ENCODE peak calls at places on chromosomes 11 and 22, in seven cellular contexts. One of them, this sample, is unnamed.

GRCh38 chr11:98572941-98573340 is 447.8 kb upstream of the CNTN5 start:
- DNase-seq in ovary: no peak
- DNase-seq in Peyer's patch: no peak
- DNase-seq in tibial artery: no peak
- DNase-seq in astrocyte of the spinal cord: no peak
- DNase-seq in fibroblast of mammary gland: no peak
- DNase-seq in right atrium auricular region: no peak
- DNase-seq in this sample: no peak

GRCh38 chr11:112025682-112026081 is 474 bp downstream of the DLAT start:
- DNase-seq in ovary: no peak
- DNase-seq in astrocyte of the spinal cord: peak; percentile 13
- DNase-seq in Peyer's patch: no peak
- DNase-seq in tibial artery: no peak
- DNase-seq in right atrium auricular region: no peak
- DNase-seq in fibroblast of mammary gland: peak; percentile 25
- DNase-seq in this sample: no peak

GRCh38 chr11:1049431-1049891 is 12.9 kb upstream of the MUC6 start:
- DNase-seq in astrocyte of the spinal cord: no peak
- DNase-seq in fibroblast of mammary gland: no peak
- DNase-seq in right atrium auricular region: no peak
- DNase-seq in ovary: peak; percentile 25
- DNase-seq in Peyer's patch: no peak
- DNase-seq in tibial artery: peak; percentile 65
- DNase-seq in this sample: no peak

GRCh38 chr22:21015051-21016006 is at the start of gene P2RX6:
- DNase-seq in ovary: peak; percentile 59
- DNase-seq in fibroblast of mammary gland: peak; percentile 41
- DNase-seq in right atrium auricular region: no peak
- DNase-seq in astrocyte of the spinal cord: peak; percentile 37
- DNase-seq in tibial artery: no peak
- DNase-seq in Peyer's patch: no peak
- DNase-seq in this sample: no peak

GRCh38 chr11:57303990-57304579 is 20.7 kb downstream of the TNKS1BP1 start:
- DNase-seq in Peyer's patch: no peak
- DNase-seq in tibial artery: no peak
- DNase-seq in right atrium auricular region: no peak
- DNase-seq in astrocyte of the spinal cord: no peak
- DNase-seq in fibroblast of mammary gland: peak; percentile 86
- DNase-seq in ovary: no peak
- DNase-seq in this sample: no peak

GRCh38 chr11:112889446-112889845 is 71.8 kb upstream of the NCAM1 start:
- DNase-seq in astrocyte of the spinal cord: no peak
- DNase-seq in Peyer's patch: no peak
- DNase-seq in right atrium auricular region: no peak
- DNase-seq in tibial artery: no peak
- DNase-seq in fibroblast of mammary gland: no peak
- DNase-seq in ovary: no peak
- DNase-seq in this sample: no peak

GRCh38 chr11:69398529-69399492 is 82.7 kb upstream of the LINC01488 start:
- DNase-seq in right atrium auricular region: no peak
- DNase-seq in astrocyte of the spinal cord: peak; percentile 55
- DNase-seq in ovary: no peak
- DNase-seq in Peyer's patch: no peak
- DNase-seq in fibroblast of mammary gland: peak; percentile 18
- DNase-seq in tibial artery: peak; percentile 42
- DNase-seq in this sample: no peak

GRCh38 chr11:127640822-127641485 is 640.4 kb upstream of the KIRREL3 start:
- DNase-seq in astrocyte of the spinal cord: peak; percentile 31
- DNase-seq in fibroblast of mammary gland: no peak
- DNase-seq in right atrium auricular region: no peak
- DNase-seq in Peyer's patch: no peak
- DNase-seq in ovary: no peak
- DNase-seq in tibial artery: no peak
- DNase-seq in this sample: no peak

GRCh38 chr11:117039270-117039669 is 59.0 kb downstream of the SIK3 start:
- DNase-seq in Peyer's patch: no peak
- DNase-seq in astrocyte of the spinal cord: no peak
- DNase-seq in tibial artery: no peak
- DNase-seq in right atrium auricular region: no peak
- DNase-seq in fibroblast of mammary gland: no peak
- DNase-seq in ovary: no peak
- DNase-seq in this sample: no peak

GRCh38 chr22:30426395-30427353 is 1.1 kb downstream of the MTFP1 start:
- DNase-seq in right atrium auricular region: peak; percentile 86
- DNase-seq in ovary: peak; percentile 75
- DNase-seq in Peyer's patch: peak; percentile 85
- DNase-seq in astrocyte of the spinal cord: peak; percentile 78
- DNase-seq in fibroblast of mammary gland: peak; percentile 78
- DNase-seq in tibial artery: peak; percentile 91
- DNase-seq in this sample: peak; percentile 86

GRCh38 chr22:42561856-42562255 is 8.1 kb downstream of the SERHL2 start:
- DNase-seq in right atrium auricular region: no peak
- DNase-seq in ovary: no peak
- DNase-seq in astrocyte of the spinal cord: no peak
- DNase-seq in fibroblast of mammary gland: no peak
- DNase-seq in Peyer's patch: no peak
- DNase-seq in tibial artery: no peak
- DNase-seq in this sample: no peak

GRCh38 chr22:19607198-19608113 is 83.2 kb upstream of the CLDN5 start:
- DNase-seq in fibroblast of mammary gland: no peak
- DNase-seq in Peyer's patch: peak; percentile 61
- DNase-seq in astrocyte of the spinal cord: no peak
- DNase-seq in right atrium auricular region: no peak
- DNase-seq in tibial artery: no peak
- DNase-seq in ovary: no peak
- DNase-seq in this sample: no peak

DNA sequence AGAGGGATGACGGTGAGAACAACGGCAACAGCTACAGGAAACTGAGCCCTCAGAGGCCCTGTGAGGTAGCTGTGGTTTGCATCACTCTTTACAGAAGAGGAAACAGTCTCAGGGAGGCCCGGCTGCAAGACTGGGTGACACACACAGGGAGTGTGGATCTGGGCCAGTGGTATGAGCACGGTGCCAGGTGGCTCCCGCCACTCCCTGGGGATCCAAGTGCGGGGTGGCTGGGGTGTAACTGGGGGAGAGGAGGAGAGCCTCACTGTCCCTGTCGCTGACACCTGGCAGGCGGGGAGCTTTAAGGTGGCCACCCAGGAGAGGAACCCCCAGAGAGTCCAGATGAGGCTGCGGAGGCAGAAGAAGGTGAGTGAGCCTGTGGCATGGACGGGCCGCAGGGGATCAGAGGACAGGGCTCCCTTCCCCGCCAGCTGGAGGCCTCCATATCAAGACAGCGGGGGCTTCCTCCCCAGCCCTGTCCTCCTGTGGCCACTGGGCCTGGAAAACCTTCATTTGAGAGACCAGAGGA is 5.6 kb downstream of the RGL4 start:
- DNase-seq in fibroblast of mammary gland: no peak
- DNase-seq in right atrium auricular region: no peak
- DNase-seq in tibial artery: no peak
- DNase-seq in astrocyte of the spinal cord: peak; percentile 33
- DNase-seq in Peyer's patch: peak; percentile 83
- DNase-seq in ovary: peak; percentile 28
- DNase-seq in this sample: peak; percentile 95
- H3K4me3 ChIP-seq in fibroblast of mammary gland: no peak overlapping the region
- H3K4me3 ChIP-seq in right atrium auricular region: no peak overlapping the region
- H3K4me3 ChIP-seq in tibial artery: no peak overlapping the region
- H3K4me3 ChIP-seq in astrocyte of the spinal cord: no peak overlapping the region
- H3K4me3 ChIP-seq in Peyer's patch: no peak overlapping the region
- H3K4me3 ChIP-seq in ovary: no peak overlapping the region
- H3K4me3 ChIP-seq in this sample: peak overlapping the region; percentile 59

DNA sequence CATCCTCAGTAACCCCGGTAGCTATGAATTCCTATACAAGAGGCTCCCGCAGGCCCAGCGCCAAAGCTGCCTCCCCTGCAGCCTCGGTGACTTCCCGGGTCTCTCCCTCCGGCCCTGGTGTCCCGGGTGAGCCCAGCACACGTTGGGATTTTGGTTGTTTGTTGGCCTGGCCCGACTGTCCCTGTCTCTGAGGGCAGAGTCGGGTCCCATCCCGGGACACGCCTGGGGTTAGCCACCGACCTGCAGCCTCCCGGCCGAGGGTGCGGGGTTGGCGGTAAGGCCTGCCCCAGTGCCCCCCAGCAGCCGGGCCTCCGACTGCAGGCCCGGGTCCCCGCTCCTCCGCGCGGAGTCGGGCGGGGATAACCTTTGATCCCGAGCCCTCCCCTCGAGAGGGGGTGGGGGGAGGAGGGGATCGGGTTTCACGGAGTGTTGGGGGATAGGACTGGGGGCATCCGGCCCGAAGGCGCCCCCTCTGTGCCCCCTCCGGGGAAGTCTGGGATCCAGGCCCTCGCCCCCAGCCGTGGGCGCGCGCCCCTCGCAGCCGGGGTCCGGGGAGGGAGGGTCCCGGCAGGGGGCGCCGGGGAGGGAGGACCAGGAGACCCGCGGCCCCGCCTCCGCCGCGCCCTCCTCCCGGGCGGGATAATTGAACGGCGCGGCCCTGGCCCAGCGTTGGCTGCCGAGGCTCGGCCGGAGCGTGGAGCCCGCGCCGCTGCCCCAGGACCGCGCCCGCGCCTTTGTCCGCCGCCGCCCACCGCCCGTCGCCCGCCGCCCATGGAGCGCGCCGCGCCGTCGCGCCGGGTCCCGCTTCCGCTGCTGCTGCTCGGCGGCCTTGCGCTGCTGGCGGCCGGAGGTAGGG is at the start of gene FBLN1:
- DNase-seq in tibial artery: peak; percentile 75
- DNase-seq in right atrium auricular region: no peak
- DNase-seq in Peyer's patch: no peak
- DNase-seq in ovary: peak; percentile 81
- DNase-seq in astrocyte of the spinal cord: no peak
- DNase-seq in fibroblast of mammary gland: no peak
- DNase-seq in this sample: no peak
- H3K4me3 ChIP-seq in tibial artery: peak within 1 kb of the TSS; percentile 70
- H3K4me3 ChIP-seq in right atrium auricular region: peak within 1 kb of the TSS; percentile 58
- H3K4me3 ChIP-seq in Peyer's patch: peak within 1 kb of the TSS; percentile 35
- H3K4me3 ChIP-seq in ovary: peak within 1 kb of the TSS; percentile 60
- H3K4me3 ChIP-seq in astrocyte of the spinal cord: peak within 1 kb of the TSS; percentile 80
- H3K4me3 ChIP-seq in fibroblast of mammary gland: peak within 1 kb of the TSS; percentile 95
- H3K4me3 ChIP-seq in this sample: no peak within 1 kb of the TSS

GRCh38 chr11:64858467-64859401 is 14.3 kb upstream of the CDC42BPG start:
- DNase-seq in ovary: no peak
- DNase-seq in tibial artery: no peak
- DNase-seq in astrocyte of the spinal cord: no peak
- DNase-seq in fibroblast of mammary gland: no peak
- DNase-seq in Peyer's patch: peak; percentile 84
- DNase-seq in right atrium auricular region: no peak
- DNase-seq in this sample: peak; percentile 66

GRCh38 chr11:64857485-64857884 is 13.0 kb upstream of the CDC42BPG start:
- DNase-seq in fibroblast of mammary gland: no peak
- DNase-seq in ovary: no peak
- DNase-seq in tibial artery: no peak
- DNase-seq in Peyer's patch: no peak
- DNase-seq in astrocyte of the spinal cord: no peak
- DNase-seq in right atrium auricular region: no peak
- DNase-seq in this sample: no peak

GRCh38 chr11:64854534-64855502 is 10.4 kb upstream of the CDC42BPG start:
- DNase-seq in fibroblast of mammary gland: peak; percentile 93
- DNase-seq in Peyer's patch: peak; percentile 41
- DNase-seq in ovary: peak; percentile 74
- DNase-seq in right atrium auricular region: peak; percentile 96
- DNase-seq in tibial artery: peak; percentile 95
- DNase-seq in astrocyte of the spinal cord: peak; percentile 89
- DNase-seq in this sample: no peak

GRCh38 chr11:64855596-64856304 is 11.3 kb upstream of the CDC42BPG start:
- DNase-seq in Peyer's patch: peak; percentile 17
- DNase-seq in tibial artery: no peak
- DNase-seq in ovary: no peak
- DNase-seq in fibroblast of mammary gland: no peak
- DNase-seq in right atrium auricular region: no peak
- DNase-seq in astrocyte of the spinal cord: no peak
- DNase-seq in this sample: no peak

GRCh38 chr11:64856382-64857227 is 12.2 kb upstream of the CDC42BPG start:
- DNase-seq in fibroblast of mammary gland: peak; percentile 90
- DNase-seq in Peyer's patch: no peak
- DNase-seq in astrocyte of the spinal cord: peak; percentile 62
- DNase-seq in right atrium auricular region: peak; percentile 94
- DNase-seq in tibial artery: peak; percentile 97
- DNase-seq in ovary: no peak
- DNase-seq in this sample: no peak
- H3K4me3 ChIP-seq in fibroblast of mammary gland: no peak overlapping the region
- H3K4me3 ChIP-seq in Peyer's patch: no peak overlapping the region
- H3K4me3 ChIP-seq in astrocyte of the spinal cord: no peak overlapping the region
- H3K4me3 ChIP-seq in right atrium auricular region: no peak overlapping the region
- H3K4me3 ChIP-seq in tibial artery: no peak overlapping the region
- H3K4me3 ChIP-seq in ovary: no peak overlapping the region
- H3K4me3 ChIP-seq in this sample: no peak overlapping the region

GRCh38 chr11:95108671-95109551 is 19.3 kb downstream of the ENDOD1 start:
- DNase-seq in astrocyte of the spinal cord: peak; percentile 81
- DNase-seq in right atrium auricular region: no peak
- DNase-seq in ovary: no peak
- DNase-seq in fibroblast of mammary gland: peak; percentile 66
- DNase-seq in tibial artery: no peak
- DNase-seq in Peyer's patch: no peak
- DNase-seq in this sample: no peak
- H3K4me3 ChIP-seq in astrocyte of the spinal cord: no peak overlapping the region
- H3K4me3 ChIP-seq in right atrium auricular region: no peak overlapping the region
- H3K4me3 ChIP-seq in ovary: no peak overlapping the region
- H3K4me3 ChIP-seq in fibroblast of mammary gland: no peak overlapping the region
- H3K4me3 ChIP-seq in tibial artery: no peak overlapping the region
- H3K4me3 ChIP-seq in Peyer's patch: no peak overlapping the region
- H3K4me3 ChIP-seq in this sample: no peak overlapping the region

GRCh38 chr22:44544523-44545433 is 46.7 kb upstream of the RTL6 start:
- DNase-seq in astrocyte of the spinal cord: no peak
- DNase-seq in tibial artery: peak; percentile 47
- DNase-seq in Peyer's patch: no peak
- DNase-seq in ovary: no peak
- DNase-seq in fibroblast of mammary gland: no peak
- DNase-seq in right atrium auricular region: no peak
- DNase-seq in this sample: no peak
- H3K4me3 ChIP-seq in astrocyte of the spinal cord: no peak overlapping the region
- H3K4me3 ChIP-seq in tibial artery: no peak overlapping the region
- H3K4me3 ChIP-seq in Peyer's patch: no peak overlapping the region
- H3K4me3 ChIP-seq in ovary: no peak overlapping the region
- H3K4me3 ChIP-seq in fibroblast of mammary gland: no peak overlapping the region
- H3K4me3 ChIP-seq in right atrium auricular region: no peak overlapping the region
- H3K4me3 ChIP-seq in this sample: no peak overlapping the region

GRCh38 chr11:29527391-29527936 is 489.4 kb downstream of the KCNA4 start:
- DNase-seq in Peyer's patch: no peak
- DNase-seq in fibroblast of mammary gland: peak; percentile 75
- DNase-seq in ovary: no peak
- DNase-seq in astrocyte of the spinal cord: peak; percentile 69
- DNase-seq in right atrium auricular region: no peak
- DNase-seq in tibial artery: no peak
- DNase-seq in this sample: peak; percentile 41
- H3K4me3 ChIP-seq in Peyer's patch: no peak overlapping the region
- H3K4me3 ChIP-seq in fibroblast of mammary gland: no peak overlapping the region
- H3K4me3 ChIP-seq in ovary: no peak overlapping the region
- H3K4me3 ChIP-seq in astrocyte of the spinal cord: no peak overlapping the region
- H3K4me3 ChIP-seq in right atrium auricular region: no peak overlapping the region
- H3K4me3 ChIP-seq in tibial artery: no peak overlapping the region
- H3K4me3 ChIP-seq in this sample: no peak overlapping the region

DNA sequence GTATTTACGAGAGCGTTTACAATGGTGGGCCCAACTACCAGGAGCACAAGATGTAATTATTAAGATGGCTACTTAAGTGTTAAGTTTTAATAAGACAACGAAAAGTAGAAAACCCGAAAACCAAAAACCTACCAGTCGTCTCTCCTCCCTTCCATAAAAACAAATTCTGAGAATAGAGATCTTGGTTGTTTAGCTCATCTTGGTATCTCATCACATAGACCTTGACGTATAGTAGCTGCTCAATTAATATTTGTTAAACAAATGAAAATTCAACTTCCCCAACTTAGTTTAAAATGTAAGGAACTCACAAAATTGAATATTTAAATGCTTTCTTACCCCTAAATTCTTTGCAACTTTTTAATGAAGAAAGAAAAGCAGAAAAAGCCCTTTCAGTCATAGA is 669 bp downstream of the KDM4D start:
- DNase-seq in astrocyte of the spinal cord: peak; percentile 22
- DNase-seq in tibial artery: no peak
- DNase-seq in ovary: no peak
- DNase-seq in fibroblast of mammary gland: no peak
- DNase-seq in right atrium auricular region: no peak
- DNase-seq in Peyer's patch: no peak
- DNase-seq in this sample: no peak
- H3K4me3 ChIP-seq in astrocyte of the spinal cord: peak overlapping the region; percentile 91
- H3K4me3 ChIP-seq in tibial artery: peak overlapping the region; percentile 74
- H3K4me3 ChIP-seq in ovary: peak overlapping the region; percentile 73
- H3K4me3 ChIP-seq in fibroblast of mammary gland: peak overlapping the region; percentile 98
- H3K4me3 ChIP-seq in right atrium auricular region: peak overlapping the region; percentile 93
- H3K4me3 ChIP-seq in Peyer's patch: peak overlapping the region; percentile 82
- H3K4me3 ChIP-seq in this sample: peak overlapping the region; percentile 82

This sample was measured in Jurkat, Clone E6-1.